ENCODE peak calls at places on chromosome 1, in five cellular contexts. H is nephron progenitor cell; A is fibroblast of pulmonary artery; W is astrocyte of the spinal cord; V is activated CD8-positive, alpha-beta T cell treated with anti-CD3 and anti-CD28 coated beads for 36 hours. B is an unnamed sample.

GRCh38 chr1:13901597-13901996 is 201.6 kb downstream of the PRDM2 start:
- DNase-seq in H (no peak), A (no peak), V (no peak), W (no peak), B (no peak)

GRCh38 chr1:33036051-33036525 is 595 bp downstream of the AK2 start:
- DNase-seq in V (peak; percentile 27), H (no peak), W (no peak), A (no peak), B (no peak)

GRCh38 chr1:41365320-41365633 is 4.0 kb downstream of the FOXO6 start:
- DNase-seq in H (no peak), W (no peak), V (no peak), A (no peak), B (no peak)

GRCh38 chr1:59427784-59428183 is 130.9 kb downstream of the FGGY start:
- DNase-seq in W (no peak), A (no peak), H (no peak), V (no peak), B (no peak)

GRCh38 chr1:26538480-26539412 is 9.2 kb downstream of the RPS6KA1 start:
- DNase-seq in W (no peak), A (peak; percentile 59), V (peak; percentile 73), H (peak; percentile 29), B (no peak)

GRCh38 chr1:30372792-30373433 is 350.5 kb downstream of the MATN1 start:
- DNase-seq in V (no peak), H (peak; percentile 27), A (no peak), W (no peak), B (no peak)

GRCh38 chr1:229536982-229537381 is 21.5 kb downstream of the ABCB10 start:
- DNase-seq in A (no peak), V (no peak), H (no peak), W (no peak), B (no peak)

GRCh38 chr1:109547412-109548320 is 749 bp upstream of the GNAI3 start:
- DNase-seq in W (no peak), V (peak; percentile 44), A (peak; percentile 22), H (peak; percentile 21), B (no peak)

GRCh38 chr1:2494323-2494693 is 18.2 kb downstream of the PLCH2 start:
- DNase-seq in W (no peak), A (peak; percentile 24), H (no peak), V (peak; percentile 33), B (no peak)

GRCh38 chr1:22747735-22748073 is 37.1 kb downstream of the EPHB2 start:
- DNase-seq in A (no peak), W (no peak), H (no peak), V (no peak), B (no peak)

GRCh38 chr1:70714149-70714548 is 303.1 kb downstream of the CTH start:
- DNase-seq in W (no peak), H (no peak), V (no peak), A (no peak), B (no peak)

GRCh38 chr1:235351441-235351840 is 15.8 kb upstream of the TBCE start:
- DNase-seq in V (no peak), A (no peak), H (no peak), W (no peak), B (no peak)

GRCh38 chr1:244755673-244756072 is 79.8 kb upstream of the COX20 start:
- DNase-seq in V (no peak), A (no peak), W (no peak), H (no peak), B (no peak)

GRCh38 chr1:179127163-179127895 is 45.5 kb downstream of the TOR3A start:
- DNase-seq in A (peak; percentile 58), W (peak; percentile 71), V (no peak), H (no peak), B (no peak)

GRCh38 chr1:212386029-212386428 is 28.7 kb downstream of the PACC1 start:
- DNase-seq in H (no peak), W (no peak), V (no peak), A (no peak), B (no peak)

GRCh38 chr1:241485554-241485992 is 34.0 kb downstream of the FH start:
- DNase-seq in W (peak; percentile 32), H (no peak), V (peak; percentile 11), A (peak; percentile 33), B (peak; percentile 16)

GRCh38 chr1:53600486-53600885 is 138.5 kb downstream of the GLIS1 start:
- DNase-seq in A (no peak), H (no peak), V (peak; percentile 41), W (no peak), B (no peak)

GRCh38 chr1:41611068-41611931 is 126.8 kb upstream of the EDN2 start:
- DNase-seq in A (no peak), H (no peak), V (no peak), W (no peak), B (no peak)

GRCh38 chr1:198763298-198763714 is 124.5 kb downstream of the PTPRC start:
- DNase-seq in A (peak; percentile 18), H (no peak), V (no peak), W (no peak), B (no peak)

GRCh38 chr1:150528196-150528595 is 12.6 kb downstream of the FALEC start:
- DNase-seq in H (no peak), V (no peak), A (no peak), W (peak; percentile 55), B (no peak)

GRCh38 chr1:113993072-113993471 is 13.8 kb downstream of the OLFML3 start:
- DNase-seq in H (no peak), V (no peak), W (no peak), A (no peak), B (no peak)

GRCh38 chr1:33374336-33375105 is 53.6 kb upstream of the A3GALT2 start:
- DNase-seq in A (peak; percentile 44), W (no peak), V (no peak), H (no peak), B (no peak)

GRCh38 chr1:50969611-50970507 is at the start of gene CDKN2C:
- DNase-seq in V (peak; percentile 73), A (peak; percentile 80), W (peak; percentile 81), H (peak; percentile 60), B (peak; percentile 56)
- TF ChIP-seq CTCF in V (no peak), A (peak; percentile 11), W (no peak), H (no peak), B (no peak)

DNA sequence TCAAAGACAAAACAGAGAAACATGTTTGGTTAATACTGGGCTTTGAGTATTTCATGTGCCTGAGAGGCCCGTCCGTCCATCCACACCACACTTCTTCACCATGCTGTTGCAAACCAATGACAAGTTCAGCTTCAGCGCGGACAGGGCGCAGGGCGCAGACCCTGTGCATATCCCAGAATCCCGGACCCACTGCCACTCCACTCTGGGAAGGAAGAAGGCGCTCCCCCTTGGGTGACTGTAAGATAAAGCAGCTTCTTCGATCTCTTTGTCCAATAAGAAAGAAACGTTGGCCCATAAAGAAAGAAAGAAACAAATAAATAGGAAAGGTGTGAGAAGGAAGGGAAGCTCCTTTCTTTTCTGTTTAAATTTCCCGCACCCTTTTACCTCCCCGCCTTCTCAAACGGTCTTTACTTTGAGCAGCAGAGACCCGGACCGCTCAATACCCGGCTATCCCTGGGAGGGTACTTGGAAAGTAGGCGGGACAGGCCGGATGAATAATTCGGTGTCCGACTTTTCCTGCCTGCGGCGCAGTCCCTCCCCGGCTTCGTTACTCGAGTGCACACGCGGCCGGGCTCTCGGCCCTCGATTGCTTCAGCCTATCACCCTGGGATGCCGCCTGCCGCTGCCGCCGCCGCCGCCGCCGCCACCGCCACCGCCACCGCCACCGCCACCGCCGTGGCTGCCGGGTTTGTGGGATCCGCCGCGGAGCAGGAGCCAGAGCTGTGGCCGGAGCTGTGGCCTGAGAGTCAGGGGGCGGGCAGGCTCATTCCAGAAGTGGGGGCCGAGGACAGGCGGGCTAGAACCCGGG is 550 bp upstream of the RASAL2 start:
- DNase-seq in V (peak; percentile 54), H (peak; percentile 90), W (peak; percentile 97), A (peak; percentile 97), B (peak; percentile 47)
- TF ChIP-seq CTCF in V (no peak), H (no peak), W (peak; percentile 20), A (peak; percentile 2), B (no peak)

DNA sequence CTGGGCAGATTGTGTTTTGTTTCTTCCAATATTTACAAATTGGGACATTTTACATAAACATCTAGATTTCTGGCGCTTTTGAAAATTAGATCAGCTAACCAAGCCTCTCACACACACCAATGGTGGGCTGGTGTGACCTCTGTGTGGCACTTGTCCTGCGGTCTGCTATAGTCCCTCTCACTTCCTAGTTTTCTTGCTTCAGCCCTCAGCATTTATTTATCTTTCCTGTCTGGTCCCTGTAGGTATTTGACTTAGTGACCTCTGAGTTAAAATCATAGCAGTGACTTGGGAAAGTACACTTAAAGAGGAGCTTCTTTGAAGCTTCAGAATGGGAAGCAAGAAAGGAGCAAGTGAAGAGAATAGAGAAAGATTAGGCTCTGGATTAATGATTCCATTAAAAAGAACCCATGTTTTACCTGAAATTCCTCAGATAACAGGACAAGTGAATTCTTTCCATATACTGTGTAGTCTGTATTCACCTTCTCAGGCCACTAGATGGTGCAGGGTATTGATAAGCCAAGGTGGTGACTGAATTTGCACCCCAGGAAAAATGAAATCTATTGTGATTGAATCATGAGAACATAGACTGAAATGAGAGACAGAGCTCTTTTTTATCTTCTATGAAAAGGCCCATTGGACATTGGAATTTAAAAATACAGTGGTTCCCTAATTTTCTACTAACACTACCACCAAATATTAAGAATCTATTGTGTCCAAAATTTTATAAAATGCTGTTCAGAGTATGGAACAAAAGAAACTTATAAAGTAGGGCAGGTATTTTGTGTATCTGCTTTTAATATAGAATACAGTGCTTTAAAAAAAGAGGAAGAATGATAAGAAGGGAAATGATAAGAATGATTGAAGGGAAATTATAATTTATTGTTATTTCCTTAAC is 7.1 kb upstream of the DIPK1A start:
- DNase-seq in W (no peak), H (no peak), V (no peak), A (peak; percentile 14), B (no peak)
- TF ChIP-seq CTCF in W (peak; percentile 59), H (peak; percentile 45), V (peak; percentile 84), A (peak; percentile 59), B (peak; percentile 67)

GRCh38 chr1:206803221-206803730 is 31.0 kb upstream of the IL10 start:
- DNase-seq in H (no peak), V (peak; percentile 91), W (no peak), A (peak; percentile 29), B (peak; percentile 94)

GRCh38 chr1:206802401-206802800 is 30.1 kb upstream of the IL10 start:
- DNase-seq in H (no peak), W (no peak), V (no peak), A (no peak), B (no peak)

GRCh38 chr1:206799311-206799710 is 27.0 kb upstream of the IL10 start:
- DNase-seq in A (no peak), H (no peak), V (no peak), W (no peak), B (no peak)

GRCh38 chr1:206800411-206800810 is 28.1 kb upstream of the IL10 start:
- DNase-seq in H (no peak), W (no peak), A (peak; percentile 21), V (no peak), B (no peak)

DNA sequence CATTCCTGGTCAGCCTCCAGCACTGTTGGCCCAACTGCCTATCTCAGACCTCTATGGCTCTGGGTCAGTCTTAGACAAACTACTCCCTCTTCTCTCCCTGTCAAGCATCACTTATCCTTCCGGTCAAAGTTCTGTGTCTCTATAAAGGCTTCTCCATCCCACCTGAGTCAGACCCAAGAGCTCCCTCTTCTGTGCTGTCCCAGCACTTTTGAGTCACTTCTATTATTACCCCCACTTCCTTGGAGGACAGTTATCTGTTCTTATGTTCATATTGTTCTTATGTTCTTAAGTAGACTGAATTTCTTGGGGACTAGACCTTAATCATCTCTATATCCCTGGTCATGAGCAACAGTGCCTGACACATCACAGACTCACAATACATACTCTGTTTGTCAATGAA is 29.2 kb upstream of the IL10 start:
- DNase-seq in H (no peak), W (no peak), A (no peak), V (no peak), B (no peak)
- TF ChIP-seq CTCF in H (no peak), W (no peak), A (no peak), V (no peak), B (no peak)